ENCODE peak calls at places on chromosomes 13 and 19, in six cellular contexts. H is adrenal gland, Q is thoracic aorta, C is uterus, R is testis, V is mesendoderm. B is an unnamed sample. For H3K4me1, the result is how much of the 10 kb centered on the place peaks cover.

GRCh38 chr13:51912091-51912490 is 50.3 kb downstream of the CCDC70 start:
- DNase-seq in H (no peak), Q (no peak), C (no peak), R (peak), V (no peak), B (no peak)

GRCh38 chr13:40273173-40274000 is 393.1 kb downstream of the FOXO1 start:
- DNase-seq in H (no peak), Q (no peak), C (no peak), R (no peak), V (no peak), B (no peak)

GRCh38 chr19:30076101-30076551 is 134.1 kb downstream of the URI1 start:
- DNase-seq in H (no peak), Q (no peak), C (no peak), R (no peak), V (peak), B (no peak)

GRCh38 chr19:58021541-58022282 is 12.1 kb upstream of the ZSCAN1 start:
- DNase-seq in H (peak), Q (peak), C (peak), R (peak), V (peak), B (no peak)

GRCh38 chr19:16441661-16442071 is 30.1 kb downstream of the EPS15L1 start:
- DNase-seq in H (no peak), Q (no peak), C (no peak), R (peak), V (peak), B (peak)

GRCh38 chr13:39132286-39132685 is 94.0 kb downstream of the NHLRC3 start:
- DNase-seq in H (no peak), Q (no peak), C (no peak), R (no peak), V (no peak), B (no peak)

GRCh38 chr13:113864303-113864890 is 521 bp upstream of the GAS6 start:
- DNase-seq in H (no peak), Q (no peak), C (peak), R (peak), V (no peak), B (peak)

GRCh38 chr19:18051887-18052286 is 34.8 kb downstream of the IL12RB1 start:
- DNase-seq in H (no peak), Q (no peak), C (peak), R (no peak), V (no peak), B (peak)

GRCh38 chr19:42081584-42082258 is 5.8 kb downstream of the ZNF574 start:
- DNase-seq in H (no peak), Q (no peak), C (no peak), R (peak), V (peak), B (no peak)

GRCh38 chr13:59368652-59369051 is 795.1 kb downstream of the DIAPH3 start:
- DNase-seq in H (no peak), Q (no peak), C (no peak), R (no peak), V (no peak), B (no peak)

GRCh38 chr19:7612282-7613274 is 16.8 kb downstream of the XAB2 start:
- DNase-seq in H (no peak), Q (no peak), C (no peak), R (no peak), V (no peak), B (no peak)

GRCh38 chr19:3771906-3772450 is at the start of gene RAX2:
- DNase-seq in H (no peak), Q (no peak), C (peak), R (no peak), V (no peak), B (peak)

GRCh38 chr19:41424335-41425173 is 2.6 kb downstream of the B3GNT8 start:
- DNase-seq in H (no peak), Q (no peak), C (no peak), R (no peak), V (no peak), B (no peak)

GRCh38 chr19:41595258-41595889 is 19.4 kb downstream of the CEACAM21 start:
- DNase-seq in H (peak), Q (no peak), C (no peak), R (peak), V (peak), B (peak)

GRCh38 chr13:21739771-21740170 is 68.9 kb downstream of the FGF9 start:
- DNase-seq in H (peak), Q (no peak), C (no peak), R (no peak), V (no peak), B (no peak)

GRCh38 chr19:29478578-29479565 is 46.9 kb upstream of the VSTM2B start:
- DNase-seq in H (no peak), Q (no peak), C (no peak), R (no peak), V (peak), B (no peak)

DNA sequence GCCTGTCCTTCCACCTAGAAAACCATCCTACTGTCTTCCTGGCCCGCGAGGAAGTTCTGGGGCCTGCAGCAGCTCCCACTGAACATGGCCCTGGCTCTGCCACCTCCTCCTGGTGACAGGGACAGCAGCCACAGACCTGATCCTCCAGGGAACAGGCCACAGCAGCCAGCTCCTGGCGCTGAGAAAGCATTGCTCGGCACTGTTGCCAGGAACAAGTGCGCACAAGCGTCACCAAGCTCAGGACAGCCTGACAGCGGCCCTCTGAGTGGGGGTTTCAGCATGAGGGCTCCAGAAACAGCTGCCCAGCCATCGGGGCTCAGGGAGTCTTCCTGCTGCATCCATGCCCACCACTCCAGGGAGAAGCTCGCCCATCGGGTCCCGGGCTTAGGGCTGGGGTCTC is 21.9 kb downstream of the AP3D1 start:
- DNase-seq in H (no peak), Q (no peak), C (no peak), R (no peak), V (no peak), B (peak)
- H3K4me1 ChIP-seq in H (under half), Q (under half), C (under half), R (under half), V (under half), B (under half)

DNA sequence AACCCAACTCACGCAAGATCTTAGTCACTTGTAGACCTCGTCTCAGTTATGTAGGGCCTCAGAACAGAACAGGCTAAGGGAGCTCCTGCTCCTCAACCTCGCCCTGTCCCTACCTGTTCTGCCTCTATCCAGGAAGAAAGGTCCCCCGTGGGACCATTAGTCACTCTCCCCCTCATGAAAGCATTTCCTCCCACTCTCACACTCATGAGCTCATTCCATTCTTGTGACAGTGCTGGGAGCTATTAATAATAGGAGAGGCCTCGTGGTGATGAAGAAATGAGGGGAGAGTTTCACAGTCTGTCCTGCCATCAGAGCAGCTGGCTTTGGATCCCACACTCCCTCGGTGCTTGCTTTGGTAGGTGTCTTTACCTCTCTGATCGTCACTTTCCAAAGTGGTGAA is 10.2 kb downstream of the PPP2R1A start:
- DNase-seq in H (peak), Q (peak), C (peak), R (peak), V (no peak), B (no peak)
- H3K27ac ChIP-seq in H (peak), Q (peak), C (peak), R (peak), V (no peak), B (peak)

GRCh38 chr13:68851026-68851425 is 1256.6 kb upstream of the ATXN8OS start:
- DNase-seq in H (no peak), Q (no peak), C (no peak), R (no peak), V (no peak), B (no peak)

GRCh38 chr13:68846663-68847062 is 1261.0 kb upstream of the ATXN8OS start:
- DNase-seq in H (no peak), Q (no peak), C (no peak), R (no peak), V (no peak), B (no peak)

DNA sequence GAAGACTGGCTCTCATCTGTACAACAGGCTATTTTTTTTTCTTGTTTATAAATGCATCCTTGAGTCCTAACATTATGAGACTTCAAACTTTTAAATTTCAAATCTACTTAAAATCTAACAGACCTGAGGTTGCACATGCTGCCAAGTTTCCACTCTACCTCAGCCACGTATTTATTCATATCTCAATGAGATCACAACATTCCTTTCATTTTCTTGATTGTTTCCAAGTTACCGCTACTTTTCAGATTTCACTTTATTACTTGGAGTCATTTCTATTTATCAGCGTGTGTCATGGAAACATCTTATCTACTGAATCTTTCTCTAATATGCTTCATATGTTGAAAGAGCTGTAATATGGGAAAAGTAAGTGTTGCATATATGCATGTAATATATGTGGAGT is 1257.5 kb upstream of the ATXN8OS start:
- DNase-seq in H (no peak), Q (no peak), C (no peak), R (no peak), V (no peak), B (no peak)
- H3K4me1 ChIP-seq in H (under half), Q (under half), C (under half), R (under half), V (under half), B (under half)

GRCh38 chr19:49061000-49061399 is 3.5 kb upstream of the CGB7 start:
- DNase-seq in H (no peak), Q (no peak), C (no peak), R (no peak), V (no peak), B (no peak)

GRCh38 chr19:49058592-49058991 is 1.0 kb upstream of the CGB7 start:
- DNase-seq in H (no peak), Q (no peak), C (no peak), R (no peak), V (peak), B (no peak)

GRCh38 chr19:49059056-49059455 is 1.5 kb upstream of the CGB7 start:
- DNase-seq in H (no peak), Q (no peak), C (no peak), R (no peak), V (no peak), B (no peak)

GRCh38 chr19:49057636-49058234 is at the start of gene CGB7:
- DNase-seq in H (peak), Q (peak), C (peak), R (peak), V (peak), B (peak)

GRCh38 chr19:49056101-49056901 is 1.2 kb downstream of the CGB7 start:
- DNase-seq in H (peak), Q (no peak), C (peak), R (peak), V (peak), B (peak)
- H3K27ac ChIP-seq in H (no peak), Q (no peak), C (no peak), R (no peak), V (no peak), B (no peak)

DNA sequence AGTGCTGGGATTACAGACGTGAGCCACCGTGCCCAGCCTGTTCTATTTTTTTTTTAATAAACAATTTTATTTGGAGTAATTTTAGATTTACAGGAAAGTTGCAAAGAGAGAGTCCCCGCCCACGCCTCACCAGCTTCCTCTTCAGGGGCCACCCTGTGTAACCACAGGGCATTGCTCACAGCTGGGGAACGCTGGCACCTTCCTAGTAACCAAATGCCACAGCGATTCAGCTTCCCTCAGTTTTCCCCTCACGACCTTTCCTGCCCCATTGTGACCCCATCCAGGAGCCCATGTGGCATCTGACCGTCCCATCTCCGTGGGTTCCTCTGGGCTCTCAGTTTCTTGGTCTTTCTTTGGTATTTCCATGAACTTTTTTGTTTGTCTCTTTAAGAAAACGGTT is 83.9 kb downstream of the GNG7 start:
- DNase-seq in H (no peak), Q (no peak), C (no peak), R (no peak), V (no peak), B (peak)
- H3K4me1 ChIP-seq in H (under half), Q (under half), C (under half), R (under half), V (under half), B (under half)

GRCh38 chr13:50523307-50523706 is 320.2 kb downstream of the DLEU7 start:
- DNase-seq in H (no peak), Q (no peak), C (no peak), R (no peak), V (no peak), B (no peak)

GRCh38 chr13:50524540-50524939 is 319.0 kb downstream of the DLEU7 start:
- DNase-seq in H (no peak), Q (no peak), C (no peak), R (no peak), V (no peak), B (no peak)

GRCh38 chr13:50521191-50521590 is 322.3 kb downstream of the DLEU7 start:
- DNase-seq in H (no peak), Q (no peak), C (no peak), R (no peak), V (no peak), B (no peak)

GRCh38 chr13:50519866-50520265 is 323.6 kb downstream of the DLEU7 start:
- DNase-seq in H (no peak), Q (no peak), C (no peak), R (no peak), V (no peak), B (no peak)

DNA sequence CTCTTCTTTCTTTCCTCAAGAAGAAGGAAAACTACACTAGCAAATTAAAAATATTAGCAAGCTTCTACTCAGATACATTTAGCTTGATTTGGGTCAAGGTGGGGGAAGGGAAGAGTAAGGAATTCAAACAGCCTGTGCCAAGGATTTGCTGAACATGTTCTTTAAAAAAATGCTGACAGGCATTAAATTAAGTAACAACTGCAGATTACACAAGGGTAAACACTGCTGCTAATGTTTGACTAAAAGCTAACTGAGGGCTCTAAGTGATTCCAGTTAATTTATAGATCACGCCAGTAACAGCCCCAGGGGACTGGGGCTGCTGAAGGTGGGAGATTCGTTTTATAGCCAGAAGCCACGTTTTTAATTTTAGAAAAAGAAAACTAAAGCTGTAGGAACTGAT is 321.7 kb downstream of the DLEU7 start:
- DNase-seq in H (peak), Q (no peak), C (no peak), R (no peak), V (no peak), B (no peak)
- H3K27ac ChIP-seq in H (peak), Q (peak), C (peak), R (no peak), V (no peak), B (no peak)

DNA sequence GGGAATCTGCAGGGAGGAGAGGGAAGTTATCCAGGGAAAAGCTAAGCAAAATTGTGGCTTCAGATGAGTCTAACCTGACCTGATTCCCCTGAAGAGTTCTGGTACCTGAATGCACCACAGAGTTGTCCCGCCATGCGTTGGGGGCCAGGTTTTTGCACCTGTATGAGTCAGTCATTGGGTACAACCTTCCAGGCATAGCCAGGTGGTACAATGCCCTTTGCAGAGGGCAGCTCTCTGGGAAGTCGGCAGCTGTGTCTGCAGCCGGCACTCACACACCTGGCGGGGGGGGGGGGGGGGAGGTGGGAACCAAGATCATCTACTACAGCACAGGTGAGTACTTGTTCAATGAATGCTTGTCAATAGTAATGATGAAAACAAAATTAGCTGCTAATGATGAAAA is 52.5 kb upstream of the GTF3A start:
- DNase-seq in H (no peak), Q (no peak), C (no peak), R (no peak), V (no peak), B (no peak)
- H3K4me1 ChIP-seq in H (under half), Q (under half), C (under half), R (under half), V (under half), B (under half)

GRCh38 chr19:38706792-38707511 is 37.3 kb downstream of the CAPN12 start:
- DNase-seq in H (no peak), Q (no peak), C (no peak), R (no peak), V (peak), B (no peak)

GRCh38 chr19:38709671-38710415 is 34.4 kb downstream of the CAPN12 start:
- DNase-seq in H (peak), Q (no peak), C (no peak), R (no peak), V (no peak), B (no peak)

GRCh38 chr19:38709119-38709518 is 35.2 kb downstream of the CAPN12 start:
- DNase-seq in H (no peak), Q (no peak), C (no peak), R (no peak), V (no peak), B (no peak)

GRCh38 chr19:38707512-38708114 is 36.7 kb downstream of the CAPN12 start:
- DNase-seq in H (peak), Q (no peak), C (peak), R (peak), V (no peak), B (peak)

DNA sequence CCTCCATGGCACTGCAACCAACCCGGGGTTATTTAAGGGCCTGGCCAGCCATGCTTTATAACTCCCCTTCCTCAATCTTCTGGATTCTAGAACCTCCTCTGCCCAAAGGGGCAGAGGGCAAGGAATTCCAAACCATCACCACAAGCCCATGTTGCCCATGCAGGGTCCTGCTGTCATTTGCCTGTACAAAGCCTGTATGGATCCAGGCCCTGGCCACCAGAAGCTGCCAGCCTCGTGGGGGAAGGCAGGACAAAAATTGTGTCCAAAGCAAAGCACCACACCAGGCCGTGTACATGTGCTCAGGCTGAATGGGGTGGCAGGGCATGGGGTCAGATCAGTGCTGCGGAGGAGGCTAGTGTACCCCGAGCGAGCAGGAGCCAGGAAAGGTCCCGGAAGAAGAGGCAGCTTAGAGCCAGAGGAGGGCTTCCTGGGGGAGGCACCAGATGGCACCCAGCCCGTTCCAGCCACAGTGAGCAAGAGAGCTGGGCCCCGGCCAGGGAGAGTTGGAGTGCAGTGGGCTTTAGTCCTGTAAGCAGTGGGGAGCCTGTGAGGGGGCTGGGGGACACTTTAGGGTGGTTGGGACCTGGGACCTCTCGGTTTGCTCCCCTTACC is 35.8 kb downstream of the CAPN12 start:
- DNase-seq in H (peak), Q (no peak), C (no peak), R (no peak), V (no peak), B (no peak)
- H3K27ac ChIP-seq in H (peak), Q (peak), C (peak), R (no peak), V (no peak), B (peak)

DNA sequence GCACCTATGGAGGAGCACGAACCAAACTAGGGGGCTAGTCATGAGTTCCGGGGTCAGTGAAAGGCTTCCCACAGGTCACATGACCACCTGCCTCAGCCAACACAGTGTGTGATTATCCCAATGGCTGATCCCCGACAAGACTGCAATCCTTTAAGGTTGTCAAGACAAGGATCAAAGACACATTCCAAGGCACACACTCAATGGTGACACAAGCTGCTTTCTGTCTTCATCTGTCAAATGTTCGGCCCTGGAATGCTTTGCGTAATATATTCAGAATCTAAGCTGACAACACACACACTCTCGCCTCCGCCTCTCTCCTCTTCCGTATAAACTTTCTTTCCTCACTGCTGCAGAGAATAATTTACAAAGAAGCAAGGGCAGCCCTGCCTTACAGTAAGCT is 11.7 kb downstream of the RANBP3 start:
- DNase-seq in H (peak), Q (no peak), C (peak), R (no peak), V (no peak), B (peak)
- H3K4me1 ChIP-seq in H (half or more), Q (under half), C (under half), R (under half), V (under half), B (under half)

GRCh38 chr19:56837492-56837891 is 3.0 kb downstream of the PEG3 start:
- DNase-seq in H (peak), Q (peak), C (peak), R (peak), V (peak), B (peak)
- H3K27ac ChIP-seq in H (peak), Q (peak), C (peak), R (peak), V (no peak), B (peak)

B was measured in right cardiac atrium.